ENCODE peak calls at places on chromosomes 11 and 22, in four cellular contexts. T, I, M and U are unnamed samples.

GRCh38 chr11:57514538-57515331 is 767 bp downstream of the SLC43A1 start:
- DNase-seq in I (no peak), M (peak; percentile 59), T (peak; percentile 24), U (peak; percentile 23)

GRCh38 chr22:49532831-49533802 is 294.6 kb downstream of the BRD1 start:
- DNase-seq in M (no peak), T (no peak), I (no peak), U (no peak)

GRCh38 chr11:61121917-61122316 is 19.6 kb downstream of the CD5 start:
- DNase-seq in M (no peak), T (no peak), I (no peak), U (no peak)

GRCh38 chr11:128501576-128502549 is 85.5 kb downstream of the ETS1 start:
- DNase-seq in T (peak; percentile 77), M (no peak), I (no peak), U (no peak)

GRCh38 chr11:44622721-44623258 is 57.3 kb downstream of the CD82 start:
- DNase-seq in I (no peak), T (no peak), M (peak; percentile 14), U (no peak)

GRCh38 chr11:1889941-1890855 is 1.5 kb downstream of the PRR33 start:
- DNase-seq in I (no peak), T (no peak), M (no peak), U (no peak)

GRCh38 chr22:23772315-23773246 is at the start of gene MMP11:
- DNase-seq in I (no peak), M (peak; percentile 79), T (no peak), U (peak; percentile 66)

GRCh38 chr11:114166897-114167323 is 107.4 kb downstream of the ZBTB16 start:
- DNase-seq in T (peak; percentile 63), M (no peak), I (no peak), U (no peak)

GRCh38 chr11:16902182-16902581 is 112.0 kb downstream of the PLEKHA7 start:
- DNase-seq in I (no peak), T (peak; percentile 21), M (no peak), U (peak; percentile 73)

GRCh38 chr11:58642120-58642625 is 19.7 kb downstream of the CNTF start:
- DNase-seq in T (no peak), I (no peak), M (no peak), U (no peak)

GRCh38 chr11:35145249-35145648 is 6.3 kb downstream of the CD44 start:
- DNase-seq in T (peak; percentile 60), I (no peak), M (no peak), U (no peak)

GRCh38 chr22:33166206-33166605 is 108.0 kb upstream of the SYN3 start:
- DNase-seq in M (no peak), I (no peak), T (no peak), U (no peak)

GRCh38 chr11:116224154-116224888 is 548.5 kb downstream of the BUD13 start:
- DNase-seq in M (peak; percentile 57), I (peak; percentile 51), T (peak; percentile 22), U (peak; percentile 58)

GRCh38 chr11:130668751-130669150 is 220.3 kb downstream of the ADAMTS15 start:
- DNase-seq in T (no peak), M (no peak), I (no peak), U (no peak)

GRCh38 chr11:44708063-44708462 is 18.7 kb upstream of the TSPAN18 start:
- DNase-seq in T (no peak), M (no peak), I (no peak), U (no peak)

GRCh38 chr11:132848336-132848735 is 684.0 kb downstream of the OPCML start:
- DNase-seq in M (no peak), I (no peak), T (peak; percentile 7), U (no peak)

GRCh38 chr22:34709641-34710040 is 356.3 kb upstream of the ISX start:
- DNase-seq in T (no peak), I (no peak), M (no peak), U (peak; percentile 49)

GRCh38 chr11:76371170-76371569 is 9.8 kb downstream of the THAP12 start:
- DNase-seq in I (no peak), T (peak; percentile 94), M (no peak), U (peak; percentile 4)

GRCh38 chr11:1864216-1864615 is 11.3 kb downstream of the LSP1 start:
- DNase-seq in M (no peak), I (no peak), T (no peak), U (no peak)

GRCh38 chr11:72720806-72721205 is 31.4 kb downstream of the ARAP1 start:
- DNase-seq in I (no peak), T (no peak), M (no peak), U (no peak)
- H4K91ac ChIP-seq in I (no peak overlapping the region), T (peak overlapping the region; percentile 85), M (no peak overlapping the region), U (peak overlapping the region; percentile 70)

DNA sequence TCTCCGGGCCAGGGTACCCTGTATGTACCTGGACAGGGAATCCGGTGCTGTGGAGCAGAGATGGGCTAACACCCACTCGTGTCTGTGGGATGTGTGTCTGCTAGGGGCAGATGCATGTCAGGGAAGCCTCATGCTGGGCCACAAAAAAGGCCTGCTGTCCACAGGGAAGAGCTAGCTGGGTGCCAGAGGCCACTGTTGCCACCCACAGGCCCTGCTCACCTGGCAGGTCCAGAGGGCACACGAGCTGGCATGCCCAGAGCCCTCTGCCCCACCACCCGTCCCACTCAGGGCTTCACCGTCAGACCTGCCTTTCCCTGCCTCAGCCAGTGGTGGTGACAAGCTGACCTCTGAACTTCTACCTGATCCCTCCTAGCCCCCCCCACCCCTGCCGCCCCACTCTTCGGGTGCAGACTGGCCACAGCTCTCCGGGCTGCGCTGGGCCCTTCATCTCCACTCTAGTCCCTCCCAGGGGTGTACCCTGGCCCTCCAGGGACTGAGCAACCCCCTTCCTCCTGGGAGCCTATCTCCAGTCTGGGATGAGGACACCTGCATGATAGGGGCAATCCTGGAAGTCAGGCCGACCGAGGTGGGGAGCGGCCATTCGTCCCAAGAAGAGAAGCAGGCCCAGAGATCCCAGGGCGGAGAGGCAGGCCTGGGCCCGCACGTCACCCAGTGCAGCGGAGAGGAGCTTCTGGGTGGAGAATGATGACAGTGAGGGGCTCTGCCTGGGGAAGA is 1.3 kb downstream of the SLC25A22 start:
- DNase-seq in M (no peak), T (no peak), I (no peak), U (no peak)
- H4K91ac ChIP-seq in M (no peak overlapping the region), T (peak overlapping the region; percentile 37), I (no peak overlapping the region), U (peak overlapping the region; percentile 21)

GRCh38 chr11:70126494-70126893 is 48.4 kb downstream of the ANO1 start:
- DNase-seq in M (no peak), I (no peak), T (no peak), U (no peak)

GRCh38 chr11:70127653-70128434 is 49.7 kb downstream of the ANO1 start:
- DNase-seq in M (no peak), I (no peak), T (peak; percentile 24), U (no peak)

GRCh38 chr11:70130636-70131035 is 52.5 kb downstream of the ANO1 start:
- DNase-seq in T (no peak), I (no peak), M (no peak), U (no peak)

GRCh38 chr11:70129051-70129592 is 51.0 kb downstream of the ANO1 start:
- DNase-seq in M (no peak), T (no peak), I (no peak), U (no peak)

GRCh38 chr11:70128435-70128906 is 50.4 kb downstream of the ANO1 start:
- DNase-seq in T (no peak), M (peak; percentile 72), I (no peak), U (no peak)
- H4K91ac ChIP-seq in T (peak overlapping the region; percentile 84), M (no peak overlapping the region), I (no peak overlapping the region), U (no peak overlapping the region)

GRCh38 chr11:27234043-27234668 is 128.9 kb downstream of the CCDC34 start:
- DNase-seq in T (peak; percentile 94), M (no peak), I (no peak), U (peak; percentile 64)

GRCh38 chr11:27234961-27235360 is 128.1 kb downstream of the CCDC34 start:
- DNase-seq in T (no peak), I (no peak), M (no peak), U (no peak)

GRCh38 chr11:27231519-27231918 is 131.5 kb downstream of the CCDC34 start:
- DNase-seq in I (no peak), M (no peak), T (no peak), U (no peak)

GRCh38 chr11:27230175-27230565 is 132.8 kb downstream of the CCDC34 start:
- DNase-seq in I (no peak), T (no peak), M (no peak), U (no peak)

DNA sequence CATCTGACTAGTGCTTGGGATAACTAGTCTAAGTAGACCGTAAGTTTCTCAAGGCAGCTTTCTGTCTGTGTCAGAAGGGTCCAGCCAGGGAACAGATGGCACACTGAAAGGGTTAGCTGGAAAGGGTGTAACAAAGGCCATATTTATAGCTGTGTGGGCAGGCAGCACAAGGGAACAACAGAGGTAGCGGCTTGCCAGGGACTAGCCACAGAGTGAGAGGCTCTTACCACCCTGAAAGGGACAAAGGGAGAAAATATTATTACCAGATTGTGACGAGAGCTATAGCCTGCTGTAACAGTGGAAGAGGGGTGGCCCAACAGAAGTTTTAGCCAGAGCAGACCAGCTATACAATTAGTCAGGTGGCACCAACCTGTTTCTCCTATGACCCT is 129.4 kb downstream of the CCDC34 start:
- DNase-seq in M (no peak), I (no peak), T (no peak), U (no peak)
- H4K91ac ChIP-seq in M (no peak overlapping the region), I (no peak overlapping the region), T (no peak overlapping the region), U (no peak overlapping the region)

GRCh38 chr11:122323754-122324421 is 207.9 kb upstream of the BLID start:
- DNase-seq in M (no peak), I (no peak), T (no peak), U (no peak)
- H4K91ac ChIP-seq in M (no peak overlapping the region), I (no peak overlapping the region), T (no peak overlapping the region), U (no peak overlapping the region)

DNA sequence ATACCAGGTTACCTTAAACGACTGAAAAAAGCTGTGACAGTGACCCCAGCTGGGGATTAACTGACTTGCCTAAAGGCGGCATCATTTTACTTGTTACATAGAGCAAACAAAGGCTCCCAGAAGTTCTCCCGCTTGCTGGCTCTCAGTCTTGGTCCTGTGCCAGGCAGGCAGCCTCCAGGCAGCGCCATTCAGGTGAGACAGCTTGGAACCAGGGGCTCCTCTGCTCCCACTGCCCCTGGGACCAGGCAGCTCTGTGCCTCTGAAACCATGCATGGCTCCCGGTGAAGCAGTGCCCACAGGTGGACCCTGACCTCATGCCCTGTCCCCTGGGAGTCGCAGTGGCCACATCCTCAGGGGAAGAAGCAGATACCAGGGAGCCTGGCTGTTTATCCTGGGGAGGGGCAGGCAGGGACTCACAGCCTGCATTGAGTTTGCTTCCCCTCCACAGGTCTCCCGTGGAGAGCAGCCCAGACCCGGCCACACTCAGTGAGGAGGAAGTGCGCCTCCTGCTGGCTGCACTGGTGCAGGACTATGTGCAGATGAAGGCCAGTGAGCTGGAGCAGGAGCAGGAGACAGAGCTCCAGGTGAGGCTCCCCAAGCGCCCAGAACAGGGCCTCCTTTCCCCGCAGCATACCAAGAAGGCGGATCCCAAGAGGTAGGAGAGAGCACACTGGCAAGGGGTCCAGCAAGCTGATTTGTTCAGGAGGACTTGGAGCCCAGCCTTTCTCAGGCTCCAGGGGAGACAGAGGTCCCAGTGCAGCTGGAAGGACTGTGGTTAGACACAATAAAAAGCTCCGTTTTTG is 15.6 kb upstream of the CYP2R1 start:
- DNase-seq in T (peak; percentile 21), M (peak; percentile 86), I (no peak), U (peak; percentile 53)
- H4K91ac ChIP-seq in T (no peak overlapping the region), M (no peak overlapping the region), I (no peak overlapping the region), U (no peak overlapping the region)